ENCODE peak calls at places on chromosomes 4 and X, in seven cellular contexts. E is caudate nucleus; O is C1 segment of cervical spinal cord; Z is effector memory CD8-positive, alpha-beta T cell; V is Peyer's patch; M is right cardiac atrium; N is non-pigmented ciliary epithelial cell. A is an unnamed sample.

GRCh38 chr4:6859543-6859942 is 50.1 kb upstream of the TBC1D14 start:
- DNase-seq in Z (no peak), E (no peak), N (no peak), M (no peak), V (no peak), O (no peak), A (no peak)

GRCh38 chr4:37827030-37827705 is 682 bp downstream of the PGM2 start:
- DNase-seq in Z (no peak), O (no peak), V (peak; percentile 55), N (no peak), M (no peak), E (no peak), A (no peak)

GRCh38 chr4:150381671-150382427 is 200.1 kb upstream of the MAB21L2 start:
- DNase-seq in V (no peak), M (no peak), O (no peak), E (no peak), N (no peak), Z (no peak), A (no peak)

GRCh38 chr4:101254776-101255175 is 92.5 kb downstream of the PPP3CA start:
- DNase-seq in E (no peak), M (no peak), O (no peak), V (no peak), Z (no peak), N (no peak), A (no peak)

GRCh38 chrX:144801786-144802185 is 445.5 kb upstream of the SPANXN1 start:
- DNase-seq in Z (no peak), E (no peak), O (no peak), M (no peak), N (no peak), V (no peak), A (no peak)

GRCh38 chrX:153635388-153635787 is 11.6 kb upstream of the DUSP9 start:
- DNase-seq in E (no peak), V (no peak), Z (no peak), M (no peak), N (no peak), O (no peak), A (no peak)

GRCh38 chr4:41072021-41072777 is 142.1 kb downstream of the APBB2 start:
- DNase-seq in O (no peak), Z (no peak), V (no peak), E (peak; percentile 42), M (no peak), N (no peak), A (no peak)

GRCh38 chr4:14035076-14035475 is 407.6 kb upstream of the BOD1L1 start:
- DNase-seq in O (no peak), Z (no peak), V (no peak), E (no peak), N (no peak), M (no peak), A (no peak)

GRCh38 chr4:147361726-147362125 is 119.2 kb upstream of the EDNRA start:
- DNase-seq in O (no peak), M (peak; percentile 26), V (peak; percentile 85), N (peak; percentile 77), Z (no peak), E (no peak), A (peak; percentile 53)

GRCh38 chr4:16082424-16083216 is 1.2 kb downstream of the PROM1 start:
- DNase-seq in N (no peak), E (peak; percentile 28), Z (no peak), O (no peak), M (no peak), V (peak; percentile 57), A (no peak)

GRCh38 chr4:176286728-176287127 is 17.7 kb upstream of the ASB5 start:
- DNase-seq in V (no peak), Z (no peak), N (no peak), O (no peak), E (no peak), M (no peak), A (no peak)

GRCh38 chr4:183455431-183456145 is 11.2 kb downstream of the CDKN2AIP start:
- DNase-seq in M (no peak), E (no peak), V (no peak), O (no peak), Z (no peak), N (no peak), A (no peak)

GRCh38 chr4:55475394-55476243 is 71.1 kb downstream of the CLOCK start:
- DNase-seq in N (peak; percentile 71), V (no peak), M (no peak), Z (no peak), E (no peak), O (no peak), A (no peak)

GRCh38 chrX:56385960-56386359 is 153.8 kb downstream of the KLF8 start:
- DNase-seq in N (no peak), O (no peak), V (no peak), Z (no peak), M (no peak), E (no peak), A (no peak)

GRCh38 chr4:137700072-137700471 is 167.8 kb upstream of the PCDH18 start:
- DNase-seq in M (no peak), E (no peak), O (no peak), Z (no peak), N (no peak), V (no peak), A (no peak)

GRCh38 chr4:705278-706082 is at the start of gene PCGF3:
- DNase-seq in V (peak; percentile 98), N (peak; percentile 66), Z (peak; percentile 92), E (peak; percentile 95), O (peak; percentile 89), M (peak; percentile 98), A (peak; percentile 94)

GRCh38 chr4:23728393-23728792 is 161.5 kb downstream of the PPARGC1A start:
- DNase-seq in E (no peak), O (no peak), Z (no peak), M (no peak), V (no peak), N (peak; percentile 88), A (no peak)

GRCh38 chr4:79294064-79294463 is 31.8 kb downstream of the NAA11 start:
- DNase-seq in E (no peak), O (no peak), N (no peak), M (no peak), V (no peak), Z (no peak), A (no peak)